ENCODE peak calls at places on chromosome 11, in six cellular contexts. One of them, this sample, is unnamed.

GRCh38 chr11:36148701-36149100 is 140.5 kb downstream of the COMMD9 start:
- DNase-seq in lung: no peak
- DNase-seq in upper lobe of right lung: no peak
- DNase-seq in tibial nerve: no peak
- DNase-seq in uterus: no peak
- DNase-seq in fibroblast of mammary gland: no peak
- DNase-seq in this sample: no peak

GRCh38 chr11:8267280-8267679 is 3.6 kb upstream of the LMO1 start:
- DNase-seq in lung: no peak
- DNase-seq in upper lobe of right lung: peak; percentile 26
- DNase-seq in tibial nerve: no peak
- DNase-seq in uterus: peak; percentile 1
- DNase-seq in fibroblast of mammary gland: no peak
- DNase-seq in this sample: no peak

GRCh38 chr11:8839957-8840945 is 70.7 kb upstream of the AKIP1 start:
- DNase-seq in lung: peak; percentile 43
- DNase-seq in upper lobe of right lung: no peak
- DNase-seq in tibial nerve: no peak
- DNase-seq in uterus: no peak
- DNase-seq in fibroblast of mammary gland: no peak
- DNase-seq in this sample: peak; percentile 48

GRCh38 chr11:102453286-102453797 is 777 bp upstream of the TMEM123 start:
- DNase-seq in lung: no peak
- DNase-seq in upper lobe of right lung: no peak
- DNase-seq in tibial nerve: peak; percentile 15
- DNase-seq in uterus: peak; percentile 52
- DNase-seq in fibroblast of mammary gland: peak; percentile 11
- DNase-seq in this sample: no peak

GRCh38 chr11:126408496-126408895 is 53.0 kb downstream of the ST3GAL4 start:
- DNase-seq in lung: no peak
- DNase-seq in upper lobe of right lung: no peak
- DNase-seq in tibial nerve: no peak
- DNase-seq in uterus: no peak
- DNase-seq in fibroblast of mammary gland: no peak
- DNase-seq in this sample: no peak

GRCh38 chr11:2302844-2303626 is 1.2 kb downstream of the TSPAN32 start:
- DNase-seq in lung: no peak
- DNase-seq in upper lobe of right lung: peak; percentile 82
- DNase-seq in tibial nerve: no peak
- DNase-seq in uterus: no peak
- DNase-seq in fibroblast of mammary gland: no peak
- DNase-seq in this sample: no peak

GRCh38 chr11:66289548-66290331 is 797 bp upstream of the YIF1A start:
- DNase-seq in lung: no peak
- DNase-seq in upper lobe of right lung: peak; percentile 90
- DNase-seq in tibial nerve: peak; percentile 43
- DNase-seq in uterus: no peak
- DNase-seq in fibroblast of mammary gland: no peak
- DNase-seq in this sample: no peak

GRCh38 chr11:44893250-44894216 is 57.1 kb downstream of the TP53I11 start:
- DNase-seq in lung: no peak
- DNase-seq in upper lobe of right lung: no peak
- DNase-seq in tibial nerve: no peak
- DNase-seq in uterus: peak; percentile 52
- DNase-seq in fibroblast of mammary gland: no peak
- DNase-seq in this sample: no peak

GRCh38 chr11:110182886-110183285 is 89.7 kb downstream of the ZC3H12C start:
- DNase-seq in lung: no peak
- DNase-seq in upper lobe of right lung: no peak
- DNase-seq in tibial nerve: no peak
- DNase-seq in uterus: no peak
- DNase-seq in fibroblast of mammary gland: peak; percentile 95
- DNase-seq in this sample: no peak

GRCh38 chr11:70828498-70829159 is 423.7 kb downstream of the SHANK2 start:
- DNase-seq in lung: no peak
- DNase-seq in upper lobe of right lung: no peak
- DNase-seq in tibial nerve: peak; percentile 31
- DNase-seq in uterus: no peak
- DNase-seq in fibroblast of mammary gland: no peak
- DNase-seq in this sample: no peak

GRCh38 chr11:93039841-93040240 is 70.4 kb downstream of the MTNR1B start:
- DNase-seq in lung: no peak
- DNase-seq in upper lobe of right lung: no peak
- DNase-seq in tibial nerve: no peak
- DNase-seq in uterus: no peak
- DNase-seq in fibroblast of mammary gland: peak; percentile 85
- DNase-seq in this sample: peak; percentile 37

GRCh38 chr11:14620027-14620511 is 23.5 kb upstream of the PDE3B start:
- DNase-seq in lung: no peak
- DNase-seq in upper lobe of right lung: no peak
- DNase-seq in tibial nerve: no peak
- DNase-seq in uterus: no peak
- DNase-seq in fibroblast of mammary gland: no peak
- DNase-seq in this sample: peak; percentile 57

GRCh38 chr11:37402663-37403062 is 804.6 kb upstream of the RAG2 start:
- DNase-seq in lung: no peak
- DNase-seq in upper lobe of right lung: no peak
- DNase-seq in tibial nerve: no peak
- DNase-seq in uterus: no peak
- DNase-seq in fibroblast of mammary gland: no peak
- DNase-seq in this sample: no peak

GRCh38 chr11:8357505-8357888 is 93.8 kb upstream of the LMO1 start:
- DNase-seq in lung: no peak
- DNase-seq in upper lobe of right lung: peak; percentile 40
- DNase-seq in tibial nerve: no peak
- DNase-seq in uterus: no peak
- DNase-seq in fibroblast of mammary gland: no peak
- DNase-seq in this sample: no peak

GRCh38 chr11:122524532-122524882 is 131.0 kb upstream of the UBASH3B start:
- DNase-seq in lung: no peak
- DNase-seq in upper lobe of right lung: no peak
- DNase-seq in tibial nerve: no peak
- DNase-seq in uterus: no peak
- DNase-seq in fibroblast of mammary gland: peak; percentile 23
- DNase-seq in this sample: peak; percentile 66

GRCh38 chr11:38547464-38547863 is 1949.4 kb upstream of the RAG2 start:
- DNase-seq in lung: no peak
- DNase-seq in upper lobe of right lung: no peak
- DNase-seq in tibial nerve: no peak
- DNase-seq in uterus: no peak
- DNase-seq in fibroblast of mammary gland: no peak
- DNase-seq in this sample: no peak

GRCh38 chr11:126197277-126197939 is 14.0 kb downstream of the RPUSD4 start:
- DNase-seq in lung: no peak
- DNase-seq in upper lobe of right lung: no peak
- DNase-seq in tibial nerve: no peak
- DNase-seq in uterus: no peak
- DNase-seq in fibroblast of mammary gland: no peak
- DNase-seq in this sample: peak; percentile 55

GRCh38 chr11:66603072-66603471 is 10.1 kb downstream of the CCS start:
- DNase-seq in lung: no peak
- DNase-seq in upper lobe of right lung: no peak
- DNase-seq in tibial nerve: no peak
- DNase-seq in uterus: no peak
- DNase-seq in fibroblast of mammary gland: no peak
- DNase-seq in this sample: no peak

GRCh38 chr11:131624526-131624925 is 254.1 kb downstream of the NTM start:
- DNase-seq in lung: no peak
- DNase-seq in upper lobe of right lung: no peak
- DNase-seq in tibial nerve: no peak
- DNase-seq in uterus: no peak
- DNase-seq in fibroblast of mammary gland: peak; percentile 6
- DNase-seq in this sample: no peak

GRCh38 chr11:61153593-61154090 is 7.6 kb downstream of the VPS37C start:
- DNase-seq in lung: no peak
- DNase-seq in upper lobe of right lung: no peak
- DNase-seq in tibial nerve: no peak
- DNase-seq in uterus: no peak
- DNase-seq in fibroblast of mammary gland: no peak
- DNase-seq in this sample: peak; percentile 45

GRCh38 chr11:27331984-27332383 is 31.0 kb downstream of the CCDC34 start:
- DNase-seq in lung: no peak
- DNase-seq in upper lobe of right lung: no peak
- DNase-seq in tibial nerve: no peak
- DNase-seq in uterus: no peak
- DNase-seq in fibroblast of mammary gland: no peak
- DNase-seq in this sample: peak; percentile 65

GRCh38 chr11:120238968-120239620 is 846 bp upstream of the POU2F3 start:
- DNase-seq in lung: no peak
- DNase-seq in upper lobe of right lung: no peak
- DNase-seq in tibial nerve: no peak
- DNase-seq in uterus: no peak
- DNase-seq in fibroblast of mammary gland: no peak
- DNase-seq in this sample: no peak

GRCh38 chr11:71240865-71241691 is 11.3 kb downstream of the SHANK2 start:
- DNase-seq in lung: no peak
- DNase-seq in upper lobe of right lung: peak; percentile 73
- DNase-seq in tibial nerve: peak; percentile 24
- DNase-seq in uterus: no peak
- DNase-seq in fibroblast of mammary gland: peak; percentile 93
- DNase-seq in this sample: peak; percentile 96

GRCh38 chr11:41497974-41498373 is 38.5 kb upstream of the LRRC4C start:
- DNase-seq in lung: no peak
- DNase-seq in upper lobe of right lung: no peak
- DNase-seq in tibial nerve: no peak
- DNase-seq in uterus: no peak
- DNase-seq in fibroblast of mammary gland: no peak
- DNase-seq in this sample: peak; percentile 3

DNA sequence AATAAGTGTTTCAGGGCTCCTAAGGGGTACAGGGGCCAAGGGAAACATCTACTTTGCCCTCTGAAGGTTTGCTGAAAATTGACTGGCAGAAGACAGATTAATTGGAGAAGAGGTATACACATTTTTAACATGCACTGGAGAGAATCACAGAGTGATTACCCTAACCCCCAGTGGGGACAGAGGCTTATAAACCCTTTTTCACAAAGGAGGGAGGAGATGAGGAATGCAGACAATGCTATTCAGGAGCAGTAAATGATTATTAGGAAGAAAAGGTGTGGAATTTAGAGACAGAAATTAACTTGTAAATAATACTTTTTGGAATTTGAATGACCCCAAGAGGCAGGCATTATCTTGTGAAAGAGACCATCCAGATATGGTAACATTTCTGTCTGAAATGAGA is 582.4 kb upstream of the B3GAT1 start:
- DNase-seq in lung: no peak
- DNase-seq in upper lobe of right lung: no peak
- DNase-seq in tibial nerve: no peak
- DNase-seq in uterus: no peak
- DNase-seq in fibroblast of mammary gland: no peak
- DNase-seq in this sample: no peak
- H3K4me3 ChIP-seq in lung: no peak overlapping the region
- H3K4me3 ChIP-seq in upper lobe of right lung: no peak overlapping the region
- H3K4me3 ChIP-seq in tibial nerve: no peak overlapping the region
- H3K4me3 ChIP-seq in uterus: no peak overlapping the region
- H3K4me3 ChIP-seq in fibroblast of mammary gland: no peak overlapping the region
- H3K4me3 ChIP-seq in this sample: no peak overlapping the region

GRCh38 chr11:113386866-113387265 is 713 bp upstream of the ANKK1 start:
- DNase-seq in lung: no peak
- DNase-seq in upper lobe of right lung: no peak
- DNase-seq in tibial nerve: no peak
- DNase-seq in uterus: no peak
- DNase-seq in fibroblast of mammary gland: no peak
- DNase-seq in this sample: no peak

GRCh38 chr11:113389288-113389687 is 1.7 kb downstream of the ANKK1 start:
- DNase-seq in lung: no peak
- DNase-seq in upper lobe of right lung: no peak
- DNase-seq in tibial nerve: no peak
- DNase-seq in uterus: no peak
- DNase-seq in fibroblast of mammary gland: no peak
- DNase-seq in this sample: no peak

GRCh38 chr11:113384551-113384950 is 3.0 kb upstream of the ANKK1 start:
- DNase-seq in lung: no peak
- DNase-seq in upper lobe of right lung: no peak
- DNase-seq in tibial nerve: no peak
- DNase-seq in uterus: no peak
- DNase-seq in fibroblast of mammary gland: peak; percentile 91
- DNase-seq in this sample: peak; percentile 89

GRCh38 chr11:113385749-113386148 is 1.8 kb upstream of the ANKK1 start:
- DNase-seq in lung: peak; percentile 38
- DNase-seq in upper lobe of right lung: no peak
- DNase-seq in tibial nerve: no peak
- DNase-seq in uterus: no peak
- DNase-seq in fibroblast of mammary gland: no peak
- DNase-seq in this sample: no peak

GRCh38 chr11:113387605-113388211 is at the start of gene ANKK1:
- DNase-seq in lung: no peak
- DNase-seq in upper lobe of right lung: no peak
- DNase-seq in tibial nerve: no peak
- DNase-seq in uterus: no peak
- DNase-seq in fibroblast of mammary gland: no peak
- DNase-seq in this sample: no peak
- TF ChIP-seq CTCF in lung: no peak
- TF ChIP-seq CTCF in upper lobe of right lung: peak; percentile 12
- TF ChIP-seq CTCF in tibial nerve: no peak
- TF ChIP-seq CTCF in uterus: no peak
- TF ChIP-seq CTCF in fibroblast of mammary gland: no peak
- TF ChIP-seq CTCF in this sample: peak; percentile 26

GRCh38 chr11:115257286-115258077 is 246.7 kb downstream of the CADM1 start:
- DNase-seq in lung: no peak
- DNase-seq in upper lobe of right lung: no peak
- DNase-seq in tibial nerve: no peak
- DNase-seq in uterus: no peak
- DNase-seq in fibroblast of mammary gland: no peak
- DNase-seq in this sample: no peak

GRCh38 chr11:115255006-115255762 is 249.0 kb downstream of the CADM1 start:
- DNase-seq in lung: no peak
- DNase-seq in upper lobe of right lung: no peak
- DNase-seq in tibial nerve: no peak
- DNase-seq in uterus: no peak
- DNase-seq in fibroblast of mammary gland: no peak
- DNase-seq in this sample: no peak

GRCh38 chr11:115258216-115258615 is 246.0 kb downstream of the CADM1 start:
- DNase-seq in lung: no peak
- DNase-seq in upper lobe of right lung: no peak
- DNase-seq in tibial nerve: no peak
- DNase-seq in uterus: no peak
- DNase-seq in fibroblast of mammary gland: no peak
- DNase-seq in this sample: no peak

GRCh38 chr11:115251126-115251525 is 253.1 kb downstream of the CADM1 start:
- DNase-seq in lung: no peak
- DNase-seq in upper lobe of right lung: no peak
- DNase-seq in tibial nerve: no peak
- DNase-seq in uterus: no peak
- DNase-seq in fibroblast of mammary gland: no peak
- DNase-seq in this sample: no peak

GRCh38 chr11:115256326-115257197 is 247.7 kb downstream of the CADM1 start:
- DNase-seq in lung: no peak
- DNase-seq in upper lobe of right lung: no peak
- DNase-seq in tibial nerve: no peak
- DNase-seq in uterus: no peak
- DNase-seq in fibroblast of mammary gland: no peak
- DNase-seq in this sample: no peak
- H3K4me3 ChIP-seq in lung: no peak overlapping the region
- H3K4me3 ChIP-seq in upper lobe of right lung: no peak overlapping the region
- H3K4me3 ChIP-seq in tibial nerve: no peak overlapping the region
- H3K4me3 ChIP-seq in uterus: no peak overlapping the region
- H3K4me3 ChIP-seq in fibroblast of mammary gland: no peak overlapping the region
- H3K4me3 ChIP-seq in this sample: no peak overlapping the region

GRCh38 chr11:113274708-113275582 is 39.4 kb upstream of the TTC12 start:
- DNase-seq in lung: no peak
- DNase-seq in upper lobe of right lung: no peak
- DNase-seq in tibial nerve: no peak
- DNase-seq in uterus: no peak
- DNase-seq in fibroblast of mammary gland: no peak
- DNase-seq in this sample: peak; percentile 28
- TF ChIP-seq CTCF in lung: no peak
- TF ChIP-seq CTCF in upper lobe of right lung: no peak
- TF ChIP-seq CTCF in tibial nerve: no peak
- TF ChIP-seq CTCF in uterus: no peak
- TF ChIP-seq CTCF in fibroblast of mammary gland: no peak
- TF ChIP-seq CTCF in this sample: peak; percentile 34